ENCODE peak calls at places on chromosomes 1 and 21, in four cellular contexts. K is GM12878, B is K562, T is HL-60. M is an unnamed sample.

GRCh38 chr1:56284933-56285332 is 294.4 kb downstream of the PLPP3 start:
- DNase-seq in K (no peak), B (no peak), T (no peak), M (no peak)

GRCh38 chr1:102089791-102090190 is 93.1 kb upstream of the OLFM3 start:
- DNase-seq in K (no peak), B (no peak), T (no peak), M (no peak)

GRCh38 chr1:193634470-193634869 is 448.1 kb upstream of the B3GALT2 start:
- DNase-seq in K (no peak), B (no peak), T (no peak), M (no peak)

GRCh38 chr21:33403128-33403785 is at the start of gene IFNGR2:
- DNase-seq in K (no peak), B (peak; percentile 92), T (no peak), M (peak; percentile 72)

GRCh38 chr1:172885976-172886375 is 164.8 kb downstream of the TNFSF18 start:
- DNase-seq in K (no peak), B (no peak), T (no peak), M (no peak)

GRCh38 chr21:46429754-46430681 is 28.7 kb upstream of the DIP2A start:
- DNase-seq in K (no peak), B (no peak), T (no peak), M (no peak)

GRCh38 chr1:225699336-225699735 is 46.4 kb upstream of the ENAH start:
- DNase-seq in K (no peak), B (no peak), T (no peak), M (no peak)

GRCh38 chr1:174269932-174270651 is 110.8 kb downstream of the RABGAP1L start:
- DNase-seq in K (no peak), B (no peak), T (no peak), M (no peak)

GRCh38 chr1:36321119-36321951 is 2.1 kb downstream of the EVA1B start:
- DNase-seq in K (no peak), B (peak; percentile 94), T (no peak), M (no peak)

GRCh38 chr1:209390764-209391163 is 192.8 kb upstream of the CAMK1G start:
- DNase-seq in K (no peak), B (no peak), T (no peak), M (no peak)

GRCh38 chr1:29502225-29502755 is 266.0 kb downstream of the PTPRU start:
- DNase-seq in K (no peak), B (no peak), T (no peak), M (no peak)

GRCh38 chr1:29501227-29501976 is 265.1 kb downstream of the PTPRU start:
- DNase-seq in K (no peak), B (no peak), T (no peak), M (no peak)

GRCh38 chr1:29504266-29504665 is 267.9 kb downstream of the PTPRU start:
- DNase-seq in K (no peak), B (no peak), T (no peak), M (no peak)

GRCh38 chr1:29503441-29503840 is 267.1 kb downstream of the PTPRU start:
- DNase-seq in K (no peak), B (no peak), T (no peak), M (no peak)

GRCh38 chr1:29502901-29503300 is 266.6 kb downstream of the PTPRU start:
- DNase-seq in K (no peak), B (no peak), T (no peak), M (no peak)
- TF ChIP-seq SPI1 in K (no peak), B (no peak), T (no peak), M (no peak)

DNA sequence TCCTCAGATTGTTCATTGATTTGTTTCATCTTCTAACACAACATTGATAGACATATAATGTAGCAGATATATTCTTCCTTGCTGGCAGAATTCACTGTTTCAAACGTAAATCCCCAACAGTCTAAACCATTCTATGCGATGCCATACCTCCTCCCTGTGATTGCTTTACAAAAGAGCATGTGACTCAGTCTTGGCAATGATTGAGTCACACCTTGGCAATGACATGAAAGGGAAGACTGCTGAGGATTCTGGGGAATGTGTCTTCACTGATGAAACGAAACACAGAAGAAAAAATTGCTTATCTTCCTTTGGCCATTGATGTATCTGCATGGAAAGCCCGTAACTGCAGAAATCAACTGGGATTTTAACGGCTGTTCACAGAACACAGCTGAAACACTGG is 409.6 kb upstream of the ZRANB2 start:
- DNase-seq in K (no peak), B (no peak), T (no peak), M (no peak)
- TF ChIP-seq SPI1 in K (no peak), B (no peak), T (no peak), M (no peak)

DNA sequence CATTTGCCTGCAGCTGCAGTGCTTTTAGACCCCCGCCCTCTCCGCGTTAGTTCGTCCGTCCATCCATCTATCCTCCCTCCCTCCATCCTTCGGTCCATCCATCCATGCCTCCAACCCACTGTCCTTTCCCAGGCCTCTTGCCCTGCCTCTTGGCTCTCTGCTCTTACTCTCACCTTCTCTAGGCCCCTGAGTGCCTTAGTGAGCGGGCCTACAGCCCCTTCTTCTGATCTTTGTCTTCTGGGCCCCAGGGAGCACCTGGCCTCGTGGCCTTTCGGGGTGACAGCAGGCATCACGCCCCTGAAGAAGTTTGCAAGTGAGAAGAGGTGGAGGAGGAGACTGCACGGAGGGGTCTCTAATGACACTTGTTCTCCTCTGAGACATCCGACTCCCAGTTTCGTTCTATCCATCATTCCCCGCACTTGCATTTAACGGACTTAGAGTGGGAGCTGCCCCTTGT is 842 bp downstream of the ATXN7L2 start:
- DNase-seq in K (no peak), B (peak; percentile 58), T (no peak), M (no peak)
- TF ChIP-seq SPI1 in K (no peak), B (no peak), T (no peak), M (no peak)

GRCh38 chr1:8017495-8018310 is 8.4 kb downstream of the ERRFI1 start:
- DNase-seq in K (no peak), B (no peak), T (no peak), M (no peak)
- TF ChIP-seq SPI1 in K (no peak), B (no peak), T (no peak), M (no peak)

DNA sequence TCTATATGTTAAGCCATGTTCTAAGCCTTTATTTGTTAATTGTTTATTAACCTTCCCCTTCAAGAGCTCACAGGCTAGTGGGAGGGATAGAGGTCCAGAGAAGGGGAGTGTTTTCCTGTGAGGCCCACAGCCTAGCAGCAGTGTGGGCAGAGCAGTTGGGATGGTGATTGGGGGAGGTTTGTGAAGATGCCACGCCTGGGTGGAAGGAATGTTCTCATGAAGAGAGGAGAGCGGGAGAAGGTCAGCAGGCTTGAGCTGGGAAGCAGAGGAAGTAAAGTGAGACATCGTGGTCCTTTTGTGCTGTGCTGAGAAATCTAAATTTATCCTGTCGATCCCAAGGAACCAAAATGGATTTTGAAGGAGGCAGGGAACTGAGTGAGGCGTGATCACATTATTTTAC is 42.6 kb downstream of the TRAPPC10 start:
- DNase-seq in K (no peak), B (no peak), T (no peak), M (no peak)
- TF ChIP-seq SPI1 in K (no peak), B (no peak), T (no peak), M (no peak)

M was measured in GM12891.